ENCODE peak calls at places on chromosome 6, in nine cellular contexts. R is suprapubic skin, B is retinal pigment epithelial cell, A is A673, Y is heart left ventricle, L is lung, Q is brain microvascular endothelial cell, C is vagina, D is WTC11. Z is an unnamed sample.

GRCh38 chr6:106766201-106766600 is 136.8 kb downstream of the QRSL1 start:
- DNase-seq in R (no peak), B (no peak), A (no peak), Y (no peak), L (no peak), Q (no peak), C (no peak), D (no peak), Z (no peak)

GRCh38 chr6:112086744-112087135 is 542 bp downstream of the TUBE1 start:
- DNase-seq in R (no peak), B (no peak), A (peak), Y (no peak), L (no peak), Q (peak), C (no peak), D (no peak), Z (no peak)

GRCh38 chr6:70844301-70844700 is 112.6 kb downstream of the B3GAT2 start:
- DNase-seq in R (no peak), B (peak), A (no peak), Y (no peak), L (no peak), Q (no peak), C (no peak), D (no peak), Z (no peak)

GRCh38 chr6:1596088-1596852 is 13.4 kb upstream of the FOXC1 start:
- DNase-seq in R (peak), B (no peak), A (peak), Y (peak), L (peak), Q (no peak), C (no peak), D (peak), Z (no peak)

GRCh38 chr6:127539292-127539691 is 20.2 kb upstream of the MTCL3 start:
- DNase-seq in R (no peak), B (no peak), A (peak), Y (no peak), L (no peak), Q (no peak), C (no peak), D (no peak), Z (no peak)

GRCh38 chr6:149271348-149272340 is 45.9 kb upstream of the TAB2 start:
- DNase-seq in R (no peak), B (no peak), A (no peak), Y (no peak), L (no peak), Q (peak), C (no peak), D (no peak), Z (no peak)

GRCh38 chr6:151391021-151391470 is 313 bp downstream of the ZBTB2 start:
- DNase-seq in R (peak), B (peak), A (peak), Y (peak), L (peak), Q (peak), C (no peak), D (peak), Z (peak)

GRCh38 chr6:85136310-85136709 is 313.6 kb upstream of the NT5E start:
- DNase-seq in R (no peak), B (no peak), A (no peak), Y (no peak), L (no peak), Q (no peak), C (no peak), D (no peak), Z (no peak)

GRCh38 chr6:106103728-106104109 is 17.6 kb downstream of the PRDM1 start:
- DNase-seq in R (no peak), B (no peak), A (no peak), Y (no peak), L (no peak), Q (no peak), C (no peak), D (no peak), Z (no peak)

GRCh38 chr6:147384029-147384428 is 124.5 kb upstream of the SAMD5 start:
- DNase-seq in R (no peak), B (no peak), A (no peak), Y (no peak), L (no peak), Q (no peak), C (no peak), D (no peak), Z (no peak)

GRCh38 chr6:140794544-140794943 is 1338.2 kb upstream of the GJE1 start:
- DNase-seq in R (no peak), B (no peak), A (no peak), Y (no peak), L (no peak), Q (no peak), C (no peak), D (no peak), Z (no peak)

GRCh38 chr6:26118999-26119398 is 31.8 kb downstream of the HFE start:
- DNase-seq in R (no peak), B (peak), A (peak), Y (no peak), L (no peak), Q (no peak), C (no peak), D (no peak), Z (no peak)

GRCh38 chr6:49342410-49342809 is 120.6 kb downstream of the MMUT start:
- DNase-seq in R (no peak), B (no peak), A (no peak), Y (peak), L (no peak), Q (no peak), C (no peak), D (peak), Z (no peak)

GRCh38 chr6:32107447-32107846 is 1.7 kb downstream of the TNXB start:
- DNase-seq in R (no peak), B (no peak), A (peak), Y (no peak), L (no peak), Q (no peak), C (no peak), D (no peak), Z (no peak)

GRCh38 chr6:65707134-65707826 is at the start of gene EYS:
- DNase-seq in R (no peak), B (no peak), A (no peak), Y (no peak), L (no peak), Q (no peak), C (no peak), D (no peak), Z (no peak)

GRCh38 chr6:81718126-81718525 is 34.4 kb downstream of the TENT5A start:
- DNase-seq in R (no peak), B (no peak), A (no peak), Y (no peak), L (no peak), Q (no peak), C (no peak), D (no peak), Z (no peak)

GRCh38 chr6:167734662-167735497 is 91.8 kb upstream of the AFDN start:
- DNase-seq in R (no peak), B (no peak), A (peak), Y (no peak), L (no peak), Q (no peak), C (no peak), D (no peak), Z (peak)

GRCh38 chr6:7706269-7706668 is 19.6 kb upstream of the BMP6 start:
- DNase-seq in R (no peak), B (no peak), A (no peak), Y (no peak), L (no peak), Q (no peak), C (no peak), D (no peak), Z (no peak)

GRCh38 chr6:11143394-11144371 is 32.2 kb upstream of the ERVFRD-1 start:
- DNase-seq in R (peak), B (peak), A (peak), Y (peak), L (peak), Q (peak), C (no peak), D (no peak), Z (no peak)

GRCh38 chr6:11410539-11411307 is 126.8 kb upstream of the TMEM170B start:
- DNase-seq in R (no peak), B (no peak), A (peak), Y (no peak), L (no peak), Q (no peak), C (no peak), D (no peak), Z (no peak)

GRCh38 chr6:145551164-145551563 is 184.2 kb downstream of the EPM2A start:
- DNase-seq in R (no peak), B (no peak), A (no peak), Y (no peak), L (no peak), Q (no peak), C (no peak), D (no peak), Z (no peak)

GRCh38 chr6:91166271-91166670 is 579.4 kb upstream of the MAP3K7 start:
- DNase-seq in R (no peak), B (no peak), A (no peak), Y (no peak), L (no peak), Q (no peak), C (no peak), D (no peak), Z (no peak)

GRCh38 chr6:118307581-118307980 is 240.5 kb upstream of the PLN start:
- DNase-seq in R (no peak), B (no peak), A (no peak), Y (no peak), L (no peak), Q (no peak), C (no peak), D (no peak), Z (no peak)

GRCh38 chr6:2524090-2524489 is 226.6 kb downstream of the MYLK4 start:
- DNase-seq in R (no peak), B (no peak), A (peak), Y (no peak), L (no peak), Q (no peak), C (no peak), D (no peak), Z (no peak)

GRCh38 chr6:153872946-153873345 is 166.1 kb upstream of the OPRM1 start:
- DNase-seq in R (no peak), B (peak), A (peak), Y (no peak), L (peak), Q (no peak), C (no peak), D (no peak), Z (no peak)

GRCh38 chr6:136706431-136706830 is 85.8 kb downstream of the MAP3K5 start:
- DNase-seq in R (no peak), B (no peak), A (no peak), Y (no peak), L (no peak), Q (no peak), C (no peak), D (no peak), Z (no peak)

GRCh38 chr6:166952567-166953464 is 3.5 kb downstream of the RNASET2 start:
- DNase-seq in R (no peak), B (no peak), A (no peak), Y (no peak), L (no peak), Q (no peak), C (no peak), D (no peak), Z (no peak)

GRCh38 chr6:89840538-89840937 is 10.9 kb downstream of the CASP8AP2 start:
- DNase-seq in R (no peak), B (no peak), A (peak), Y (no peak), L (no peak), Q (peak), C (no peak), D (no peak), Z (peak)

GRCh38 chr6:41546475-41546865 is 289 bp downstream of the FOXP4 start:
- DNase-seq in R (no peak), B (no peak), A (peak), Y (no peak), L (no peak), Q (no peak), C (no peak), D (no peak), Z (no peak)

GRCh38 chr6:37432590-37432915 is 468 bp upstream of the CMTR1 start:
- DNase-seq in R (no peak), B (no peak), A (no peak), Y (no peak), L (no peak), Q (no peak), C (no peak), D (no peak), Z (no peak)

GRCh38 chr6:28710466-28711191 is 184.9 kb downstream of the GPX5 start:
- DNase-seq in R (no peak), B (no peak), A (peak), Y (no peak), L (no peak), Q (peak), C (no peak), D (peak), Z (no peak)

GRCh38 chr6:125301435-125302391 is at the start of gene HDDC2:
- DNase-seq in R (peak), B (no peak), A (peak), Y (peak), L (peak), Q (peak), C (no peak), D (peak), Z (peak)

GRCh38 chr6:97440590-97441176 is 157.7 kb upstream of the MMS22L start:
- DNase-seq in R (no peak), B (peak), A (peak), Y (no peak), L (no peak), Q (peak), C (no peak), D (peak), Z (no peak)

GRCh38 chr6:134589512-134589911 is 271.6 kb upstream of the SGK1 start:
- DNase-seq in R (no peak), B (peak), A (no peak), Y (no peak), L (no peak), Q (peak), C (no peak), D (peak), Z (no peak)

GRCh38 chr6:157849288-157850017 is 26.4 kb downstream of the SNX9 start:
- DNase-seq in R (no peak), B (no peak), A (no peak), Y (no peak), L (no peak), Q (no peak), C (no peak), D (no peak), Z (no peak)
- TF ChIP-seq CTCF in R (no peak), B (no peak), A (no peak), Y (no peak), L (no peak), Q (no peak), C (no peak), D (no peak), Z (no peak)

GRCh38 chr6:157317129-157317814 is 6.0 kb downstream of the TMEM242 start:
- DNase-seq in R (peak), B (no peak), A (peak), Y (peak), L (peak), Q (peak), C (no peak), D (no peak), Z (no peak)
- TF ChIP-seq CTCF in R (no peak), B (no peak), A (no peak), Y (no peak), L (no peak), Q (no peak), C (no peak), D (no peak), Z (no peak)

GRCh38 chr6:165890404-165890735 is 227.3 kb upstream of the PDE10A start:
- DNase-seq in R (no peak), B (no peak), A (no peak), Y (no peak), L (no peak), Q (no peak), C (peak), D (no peak), Z (no peak)

GRCh38 chr6:165893431-165893830 is 230.4 kb upstream of the PDE10A start:
- DNase-seq in R (no peak), B (no peak), A (no peak), Y (no peak), L (no peak), Q (no peak), C (peak), D (no peak), Z (no peak)

GRCh38 chr6:165894228-165894825 is 231.3 kb upstream of the PDE10A start:
- DNase-seq in R (no peak), B (no peak), A (no peak), Y (no peak), L (no peak), Q (no peak), C (peak), D (no peak), Z (no peak)

GRCh38 chr6:165889636-165890403 is 226.8 kb upstream of the PDE10A start:
- DNase-seq in R (no peak), B (no peak), A (peak), Y (no peak), L (no peak), Q (peak), C (peak), D (peak), Z (no peak)

GRCh38 chr6:165891320-165891719 is 228.3 kb upstream of the PDE10A start:
- DNase-seq in R (no peak), B (no peak), A (no peak), Y (no peak), L (no peak), Q (no peak), C (peak), D (no peak), Z (no peak)
- TF ChIP-seq CTCF in R (no peak), B (peak), A (no peak), Y (no peak), L (no peak), Q (peak), C (no peak), D (no peak), Z (no peak)

GRCh38 chr6:116022841-116023380 is 37.8 kb downstream of the FRK start:
- DNase-seq in R (no peak), B (no peak), A (peak), Y (no peak), L (no peak), Q (no peak), C (no peak), D (no peak), Z (no peak)
- TF ChIP-seq CTCF in R (no peak), B (no peak), A (no peak), Y (no peak), L (no peak), Q (no peak), C (no peak), D (no peak), Z (no peak)

GRCh38 chr6:44133003-44133931 is 5.9 kb downstream of the TMEM63B start:
- DNase-seq in R (no peak), B (no peak), A (peak), Y (no peak), L (peak), Q (no peak), C (no peak), D (peak), Z (peak)
- TF ChIP-seq CTCF in R (no peak), B (no peak), A (no peak), Y (no peak), L (no peak), Q (no peak), C (no peak), D (no peak), Z (no peak)

DNA sequence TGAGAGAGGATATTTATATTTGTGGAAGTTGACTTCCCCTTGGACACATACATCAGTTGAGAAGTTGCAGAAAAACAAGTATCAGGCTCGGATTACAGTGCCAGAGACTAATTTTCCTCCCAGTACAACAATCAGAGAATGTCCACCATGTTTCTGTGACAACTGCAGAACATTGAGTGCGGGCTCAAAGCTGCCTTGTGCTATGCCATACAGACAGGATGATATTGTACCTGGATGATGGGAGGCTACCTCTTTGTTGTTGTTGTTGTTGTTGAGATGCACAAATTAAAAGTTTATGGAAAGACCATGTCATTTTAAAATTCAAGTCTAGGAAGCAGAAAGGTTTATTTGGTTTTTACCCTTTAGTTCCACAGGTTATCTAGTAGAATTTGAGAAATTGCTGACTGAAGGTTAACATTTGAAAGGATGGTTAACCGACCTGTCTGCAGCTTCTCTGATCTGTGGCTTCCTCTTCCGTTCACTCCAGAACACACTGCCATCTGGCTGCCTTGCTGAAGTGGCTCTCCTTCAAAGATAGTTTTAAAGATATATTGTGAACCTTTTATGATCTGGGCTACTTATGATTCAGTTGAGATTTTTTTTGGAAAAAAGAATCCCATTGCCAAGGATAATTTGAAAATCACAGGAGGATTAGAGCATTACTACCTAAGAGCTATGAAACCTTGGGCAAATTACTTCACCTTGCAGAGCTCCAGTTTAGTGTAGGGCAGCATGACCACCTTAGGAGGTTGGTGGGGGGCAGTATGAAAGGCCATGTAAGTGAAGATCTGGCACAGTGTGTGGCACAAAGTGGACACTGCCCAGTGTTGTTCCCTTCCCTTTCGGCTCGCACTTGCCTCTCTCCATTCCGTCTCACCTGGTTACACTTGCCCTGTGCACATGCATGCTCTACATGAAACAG is 15.9 kb downstream of the TMEM200A start:
- DNase-seq in R (no peak), B (no peak), A (no peak), Y (no peak), L (no peak), Q (no peak), C (no peak), D (no peak), Z (no peak)
- TF ChIP-seq CTCF in R (no peak), B (no peak), A (no peak), Y (no peak), L (no peak), Q (peak), C (no peak), D (no peak), Z (peak)

DNA sequence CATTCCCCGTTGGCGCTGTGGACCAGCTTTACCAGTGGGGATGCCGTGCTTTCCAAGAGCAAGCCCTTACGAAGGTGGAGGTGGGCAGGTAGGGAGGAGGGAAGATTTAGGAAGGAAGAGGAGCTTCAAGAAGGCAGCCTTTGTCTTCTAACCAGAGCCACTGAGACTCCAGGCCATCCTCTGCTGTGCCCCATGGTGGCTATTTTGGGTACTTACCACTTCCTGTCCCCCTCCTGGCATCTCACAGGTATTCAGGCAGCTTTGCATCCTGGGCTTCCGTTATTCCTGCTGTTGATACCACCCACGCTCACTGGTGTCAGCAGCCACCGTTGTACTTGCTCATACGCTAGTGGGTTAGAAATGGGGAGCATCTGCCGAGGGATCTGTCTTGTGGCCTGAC is 22.9 kb downstream of the ERMARD start:
- DNase-seq in R (no peak), B (no peak), A (no peak), Y (no peak), L (no peak), Q (no peak), C (no peak), D (no peak), Z (no peak)
- TF ChIP-seq CTCF in R (no peak), B (no peak), A (no peak), Y (no peak), L (no peak), Q (no peak), C (no peak), D (no peak), Z (no peak)